ENCODE peak calls at places on chromosome 2, in ten cellular contexts. One of them, this sample, is unnamed. For H3K36me3, the result is how much of the 10 kb centered on the place peaks cover.

GRCh38 chr2:191983591-191983990 is 136.7 kb upstream of the CAVIN2 start:
- DNase-seq in ovary: no peak
- DNase-seq in GM23338: no peak
- DNase-seq in upper lobe of right lung: no peak
- DNase-seq in cardiac muscle cell: no peak
- DNase-seq in gastrocnemius medialis: no peak
- DNase-seq in Karpas-422: no peak
- DNase-seq in lower lobe of right lung: no peak
- DNase-seq in BJ: no peak
- DNase-seq in naive thymus-derived CD4-positive, alpha-beta T cell: no peak
- DNase-seq in this sample: no peak

GRCh38 chr2:26614205-26615128 is 26.7 kb downstream of the CIB4 start:
- DNase-seq in ovary: no peak
- DNase-seq in GM23338: no peak
- DNase-seq in upper lobe of right lung: peak
- DNase-seq in cardiac muscle cell: no peak
- DNase-seq in gastrocnemius medialis: no peak
- DNase-seq in Karpas-422: no peak
- DNase-seq in lower lobe of right lung: peak
- DNase-seq in BJ: no peak
- DNase-seq in naive thymus-derived CD4-positive, alpha-beta T cell: no peak
- DNase-seq in this sample: no peak

GRCh38 chr2:65490222-65490621 is 57.8 kb upstream of the SPRED2 start:
- DNase-seq in ovary: no peak
- DNase-seq in GM23338: no peak
- DNase-seq in upper lobe of right lung: no peak
- DNase-seq in cardiac muscle cell: no peak
- DNase-seq in gastrocnemius medialis: no peak
- DNase-seq in Karpas-422: no peak
- DNase-seq in lower lobe of right lung: no peak
- DNase-seq in BJ: no peak
- DNase-seq in naive thymus-derived CD4-positive, alpha-beta T cell: no peak
- DNase-seq in this sample: no peak

GRCh38 chr2:215664847-215665525 is 229.1 kb upstream of the FN1 start:
- DNase-seq in ovary: no peak
- DNase-seq in GM23338: no peak
- DNase-seq in upper lobe of right lung: no peak
- DNase-seq in cardiac muscle cell: peak
- DNase-seq in gastrocnemius medialis: no peak
- DNase-seq in Karpas-422: no peak
- DNase-seq in lower lobe of right lung: no peak
- DNase-seq in BJ: peak
- DNase-seq in naive thymus-derived CD4-positive, alpha-beta T cell: no peak
- DNase-seq in this sample: peak

GRCh38 chr2:65722028-65722427 is 289.6 kb upstream of the SPRED2 start:
- DNase-seq in ovary: peak
- DNase-seq in GM23338: peak
- DNase-seq in upper lobe of right lung: no peak
- DNase-seq in cardiac muscle cell: peak
- DNase-seq in gastrocnemius medialis: peak
- DNase-seq in Karpas-422: no peak
- DNase-seq in lower lobe of right lung: no peak
- DNase-seq in BJ: no peak
- DNase-seq in naive thymus-derived CD4-positive, alpha-beta T cell: no peak
- DNase-seq in this sample: no peak

GRCh38 chr2:133791191-133791590 is 222.9 kb upstream of the NCKAP5 start:
- DNase-seq in ovary: no peak
- DNase-seq in GM23338: no peak
- DNase-seq in upper lobe of right lung: no peak
- DNase-seq in cardiac muscle cell: peak
- DNase-seq in gastrocnemius medialis: no peak
- DNase-seq in Karpas-422: no peak
- DNase-seq in lower lobe of right lung: no peak
- DNase-seq in BJ: peak
- DNase-seq in naive thymus-derived CD4-positive, alpha-beta T cell: no peak
- DNase-seq in this sample: no peak

GRCh38 chr2:154692927-154693326 is 5.6 kb upstream of the KCNJ3 start:
- DNase-seq in ovary: no peak
- DNase-seq in GM23338: no peak
- DNase-seq in upper lobe of right lung: no peak
- DNase-seq in cardiac muscle cell: peak
- DNase-seq in gastrocnemius medialis: no peak
- DNase-seq in Karpas-422: no peak
- DNase-seq in lower lobe of right lung: no peak
- DNase-seq in BJ: no peak
- DNase-seq in naive thymus-derived CD4-positive, alpha-beta T cell: no peak
- DNase-seq in this sample: no peak

GRCh38 chr2:120525056-120526046 is 179.4 kb downstream of the INHBB start:
- DNase-seq in ovary: no peak
- DNase-seq in GM23338: no peak
- DNase-seq in upper lobe of right lung: peak
- DNase-seq in cardiac muscle cell: no peak
- DNase-seq in gastrocnemius medialis: no peak
- DNase-seq in Karpas-422: no peak
- DNase-seq in lower lobe of right lung: no peak
- DNase-seq in BJ: no peak
- DNase-seq in naive thymus-derived CD4-positive, alpha-beta T cell: no peak
- DNase-seq in this sample: no peak

GRCh38 chr2:241094924-241095420 is 7.1 kb downstream of the MTERF4 start:
- DNase-seq in ovary: no peak
- DNase-seq in GM23338: no peak
- DNase-seq in upper lobe of right lung: no peak
- DNase-seq in cardiac muscle cell: no peak
- DNase-seq in gastrocnemius medialis: no peak
- DNase-seq in Karpas-422: no peak
- DNase-seq in lower lobe of right lung: no peak
- DNase-seq in BJ: no peak
- DNase-seq in naive thymus-derived CD4-positive, alpha-beta T cell: no peak
- DNase-seq in this sample: no peak

GRCh38 chr2:13821255-13821880 is 811.1 kb upstream of the LRATD1 start:
- DNase-seq in ovary: no peak
- DNase-seq in GM23338: no peak
- DNase-seq in upper lobe of right lung: no peak
- DNase-seq in cardiac muscle cell: peak
- DNase-seq in gastrocnemius medialis: no peak
- DNase-seq in Karpas-422: no peak
- DNase-seq in lower lobe of right lung: no peak
- DNase-seq in BJ: peak
- DNase-seq in naive thymus-derived CD4-positive, alpha-beta T cell: no peak
- DNase-seq in this sample: no peak

GRCh38 chr2:77457665-77458064 is 64.5 kb downstream of the LRRTM4 start:
- DNase-seq in ovary: no peak
- DNase-seq in GM23338: no peak
- DNase-seq in upper lobe of right lung: no peak
- DNase-seq in cardiac muscle cell: no peak
- DNase-seq in gastrocnemius medialis: no peak
- DNase-seq in Karpas-422: no peak
- DNase-seq in lower lobe of right lung: no peak
- DNase-seq in BJ: no peak
- DNase-seq in naive thymus-derived CD4-positive, alpha-beta T cell: no peak
- DNase-seq in this sample: no peak

GRCh38 chr2:240810621-240811020 is 9.4 kb downstream of the KIF1A start:
- DNase-seq in ovary: no peak
- DNase-seq in GM23338: no peak
- DNase-seq in upper lobe of right lung: peak
- DNase-seq in cardiac muscle cell: no peak
- DNase-seq in gastrocnemius medialis: no peak
- DNase-seq in Karpas-422: no peak
- DNase-seq in lower lobe of right lung: peak
- DNase-seq in BJ: no peak
- DNase-seq in naive thymus-derived CD4-positive, alpha-beta T cell: no peak
- DNase-seq in this sample: no peak

GRCh38 chr2:12759248-12759647 is 42.5 kb downstream of the TRIB2 start:
- DNase-seq in ovary: no peak
- DNase-seq in GM23338: no peak
- DNase-seq in upper lobe of right lung: no peak
- DNase-seq in cardiac muscle cell: peak
- DNase-seq in gastrocnemius medialis: no peak
- DNase-seq in Karpas-422: no peak
- DNase-seq in lower lobe of right lung: no peak
- DNase-seq in BJ: peak
- DNase-seq in naive thymus-derived CD4-positive, alpha-beta T cell: no peak
- DNase-seq in this sample: no peak

GRCh38 chr2:215904101-215904500 is 109.2 kb downstream of the MREG start:
- DNase-seq in ovary: no peak
- DNase-seq in GM23338: no peak
- DNase-seq in upper lobe of right lung: no peak
- DNase-seq in cardiac muscle cell: peak
- DNase-seq in gastrocnemius medialis: no peak
- DNase-seq in Karpas-422: no peak
- DNase-seq in lower lobe of right lung: no peak
- DNase-seq in BJ: no peak
- DNase-seq in naive thymus-derived CD4-positive, alpha-beta T cell: no peak
- DNase-seq in this sample: no peak

GRCh38 chr2:200703926-200704637 is 107.6 kb upstream of the BZW1 start:
- DNase-seq in ovary: no peak
- DNase-seq in GM23338: no peak
- DNase-seq in upper lobe of right lung: no peak
- DNase-seq in cardiac muscle cell: no peak
- DNase-seq in gastrocnemius medialis: no peak
- DNase-seq in Karpas-422: no peak
- DNase-seq in lower lobe of right lung: no peak
- DNase-seq in BJ: no peak
- DNase-seq in naive thymus-derived CD4-positive, alpha-beta T cell: no peak
- DNase-seq in this sample: no peak

DNA sequence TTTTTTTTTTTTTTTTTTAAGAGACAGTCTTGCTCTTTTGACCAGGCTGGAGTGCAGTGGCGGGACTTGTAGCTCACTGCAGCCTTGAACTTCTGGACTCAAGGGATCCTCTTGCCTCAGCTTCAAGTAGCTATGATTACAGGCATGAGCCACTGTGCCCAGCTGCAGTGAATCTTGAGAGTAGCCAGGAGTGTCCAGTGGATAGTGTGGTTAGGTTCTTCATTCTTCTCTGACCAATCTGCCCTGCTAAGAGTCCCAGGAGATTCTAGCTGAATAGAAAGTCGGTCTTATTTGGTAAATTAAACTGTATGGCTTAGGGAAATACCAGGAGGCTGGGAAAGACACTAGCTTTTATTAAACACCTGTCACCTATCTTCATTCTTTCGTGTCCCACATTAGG is 15.3 kb downstream of the USP39 start:
- DNase-seq in ovary: no peak
- DNase-seq in GM23338: no peak
- DNase-seq in upper lobe of right lung: no peak
- DNase-seq in cardiac muscle cell: no peak
- DNase-seq in gastrocnemius medialis: no peak
- DNase-seq in Karpas-422: no peak
- DNase-seq in lower lobe of right lung: no peak
- DNase-seq in BJ: no peak
- DNase-seq in naive thymus-derived CD4-positive, alpha-beta T cell: no peak
- DNase-seq in this sample: no peak
- H3K36me3 ChIP-seq in ovary: under half
- H3K36me3 ChIP-seq in GM23338: half or more
- H3K36me3 ChIP-seq in upper lobe of right lung: half or more
- H3K36me3 ChIP-seq in cardiac muscle cell: half or more
- H3K36me3 ChIP-seq in gastrocnemius medialis: half or more
- H3K36me3 ChIP-seq in Karpas-422: half or more
- H3K36me3 ChIP-seq in lower lobe of right lung: half or more
- H3K36me3 ChIP-seq in BJ: under half
- H3K36me3 ChIP-seq in naive thymus-derived CD4-positive, alpha-beta T cell: half or more
- H3K36me3 ChIP-seq in this sample: half or more

GRCh38 chr2:15610430-15610952 is 18.8 kb downstream of the DDX1 start:
- DNase-seq in ovary: no peak
- DNase-seq in GM23338: no peak
- DNase-seq in upper lobe of right lung: no peak
- DNase-seq in cardiac muscle cell: no peak
- DNase-seq in gastrocnemius medialis: no peak
- DNase-seq in Karpas-422: no peak
- DNase-seq in lower lobe of right lung: no peak
- DNase-seq in BJ: no peak
- DNase-seq in naive thymus-derived CD4-positive, alpha-beta T cell: no peak
- DNase-seq in this sample: no peak
- H3K36me3 ChIP-seq in ovary: under half
- H3K36me3 ChIP-seq in GM23338: under half
- H3K36me3 ChIP-seq in upper lobe of right lung: half or more
- H3K36me3 ChIP-seq in cardiac muscle cell: half or more
- H3K36me3 ChIP-seq in gastrocnemius medialis: half or more
- H3K36me3 ChIP-seq in Karpas-422: under half
- H3K36me3 ChIP-seq in lower lobe of right lung: half or more
- H3K36me3 ChIP-seq in BJ: under half
- H3K36me3 ChIP-seq in naive thymus-derived CD4-positive, alpha-beta T cell: half or more
- H3K36me3 ChIP-seq in this sample: half or more

GRCh38 chr2:1639086-1639858 is 105.0 kb downstream of the PXDN start:
- DNase-seq in ovary: no peak
- DNase-seq in GM23338: no peak
- DNase-seq in upper lobe of right lung: no peak
- DNase-seq in cardiac muscle cell: no peak
- DNase-seq in gastrocnemius medialis: no peak
- DNase-seq in Karpas-422: no peak
- DNase-seq in lower lobe of right lung: no peak
- DNase-seq in BJ: no peak
- DNase-seq in naive thymus-derived CD4-positive, alpha-beta T cell: no peak
- DNase-seq in this sample: peak

GRCh38 chr2:1636791-1637415 is 107.4 kb downstream of the PXDN start:
- DNase-seq in ovary: no peak
- DNase-seq in GM23338: no peak
- DNase-seq in upper lobe of right lung: no peak
- DNase-seq in cardiac muscle cell: no peak
- DNase-seq in gastrocnemius medialis: no peak
- DNase-seq in Karpas-422: no peak
- DNase-seq in lower lobe of right lung: no peak
- DNase-seq in BJ: no peak
- DNase-seq in naive thymus-derived CD4-positive, alpha-beta T cell: no peak
- DNase-seq in this sample: peak

GRCh38 chr2:1640301-1641135 is 103.8 kb downstream of the PXDN start:
- DNase-seq in ovary: no peak
- DNase-seq in GM23338: no peak
- DNase-seq in upper lobe of right lung: no peak
- DNase-seq in cardiac muscle cell: no peak
- DNase-seq in gastrocnemius medialis: no peak
- DNase-seq in Karpas-422: no peak
- DNase-seq in lower lobe of right lung: no peak
- DNase-seq in BJ: no peak
- DNase-seq in naive thymus-derived CD4-positive, alpha-beta T cell: no peak
- DNase-seq in this sample: no peak

GRCh38 chr2:1635826-1636225 is 108.5 kb downstream of the PXDN start:
- DNase-seq in ovary: no peak
- DNase-seq in GM23338: no peak
- DNase-seq in upper lobe of right lung: no peak
- DNase-seq in cardiac muscle cell: no peak
- DNase-seq in gastrocnemius medialis: no peak
- DNase-seq in Karpas-422: no peak
- DNase-seq in lower lobe of right lung: no peak
- DNase-seq in BJ: no peak
- DNase-seq in naive thymus-derived CD4-positive, alpha-beta T cell: no peak
- DNase-seq in this sample: no peak

GRCh38 chr2:1638281-1638860 is 105.9 kb downstream of the PXDN start:
- DNase-seq in ovary: no peak
- DNase-seq in GM23338: no peak
- DNase-seq in upper lobe of right lung: no peak
- DNase-seq in cardiac muscle cell: no peak
- DNase-seq in gastrocnemius medialis: no peak
- DNase-seq in Karpas-422: no peak
- DNase-seq in lower lobe of right lung: no peak
- DNase-seq in BJ: no peak
- DNase-seq in naive thymus-derived CD4-positive, alpha-beta T cell: no peak
- DNase-seq in this sample: no peak
- H3K36me3 ChIP-seq in ovary: under half
- H3K36me3 ChIP-seq in GM23338: under half
- H3K36me3 ChIP-seq in upper lobe of right lung: under half
- H3K36me3 ChIP-seq in cardiac muscle cell: under half
- H3K36me3 ChIP-seq in gastrocnemius medialis: under half
- H3K36me3 ChIP-seq in Karpas-422: under half
- H3K36me3 ChIP-seq in lower lobe of right lung: half or more
- H3K36me3 ChIP-seq in BJ: half or more
- H3K36me3 ChIP-seq in naive thymus-derived CD4-positive, alpha-beta T cell: under half
- H3K36me3 ChIP-seq in this sample: half or more

GRCh38 chr2:1688161-1688560 is 56.2 kb downstream of the PXDN start:
- DNase-seq in ovary: no peak
- DNase-seq in GM23338: no peak
- DNase-seq in upper lobe of right lung: no peak
- DNase-seq in cardiac muscle cell: no peak
- DNase-seq in gastrocnemius medialis: no peak
- DNase-seq in Karpas-422: no peak
- DNase-seq in lower lobe of right lung: no peak
- DNase-seq in BJ: no peak
- DNase-seq in naive thymus-derived CD4-positive, alpha-beta T cell: no peak
- DNase-seq in this sample: no peak
- H3K36me3 ChIP-seq in ovary: under half
- H3K36me3 ChIP-seq in GM23338: under half
- H3K36me3 ChIP-seq in upper lobe of right lung: under half
- H3K36me3 ChIP-seq in cardiac muscle cell: under half
- H3K36me3 ChIP-seq in gastrocnemius medialis: under half
- H3K36me3 ChIP-seq in Karpas-422: under half
- H3K36me3 ChIP-seq in lower lobe of right lung: under half
- H3K36me3 ChIP-seq in BJ: under half
- H3K36me3 ChIP-seq in naive thymus-derived CD4-positive, alpha-beta T cell: under half
- H3K36me3 ChIP-seq in this sample: half or more